ENCODE peak calls at places on chromosomes 7 and 10, in nine cellular contexts. One of them, this sample, is unnamed.

GRCh38 chr10:133326745-133327650 is 9.7 kb downstream of the CALY start:
- DNase-seq in heart right ventricle: no peak
- DNase-seq in T-helper 2 cell: no peak
- DNase-seq in endodermal cell: no peak
- DNase-seq in NCI-H524: no peak
- DNase-seq in HT-29: no peak
- DNase-seq in RCC 7860: peak
- DNase-seq in germinal center: no peak
- DNase-seq in Peyer's patch: no peak
- DNase-seq in this sample: no peak

GRCh38 chr10:69092959-69093850 is 5.3 kb downstream of the SRGN start:
- DNase-seq in heart right ventricle: peak
- DNase-seq in T-helper 2 cell: peak
- DNase-seq in endodermal cell: peak
- DNase-seq in NCI-H524: peak
- DNase-seq in HT-29: peak
- DNase-seq in RCC 7860: peak
- DNase-seq in germinal center: peak
- DNase-seq in Peyer's patch: peak
- DNase-seq in this sample: peak

GRCh38 chr7:150415161-150416160 is 35.0 kb upstream of the GIMAP8 start:
- DNase-seq in heart right ventricle: no peak
- DNase-seq in T-helper 2 cell: no peak
- DNase-seq in endodermal cell: peak
- DNase-seq in NCI-H524: no peak
- DNase-seq in HT-29: no peak
- DNase-seq in RCC 7860: no peak
- DNase-seq in germinal center: no peak
- DNase-seq in Peyer's patch: no peak
- DNase-seq in this sample: no peak

GRCh38 chr10:11546581-11546980 is 64.9 kb downstream of the USP6NL start:
- DNase-seq in heart right ventricle: no peak
- DNase-seq in T-helper 2 cell: no peak
- DNase-seq in endodermal cell: no peak
- DNase-seq in NCI-H524: no peak
- DNase-seq in HT-29: peak
- DNase-seq in RCC 7860: no peak
- DNase-seq in germinal center: no peak
- DNase-seq in Peyer's patch: no peak
- DNase-seq in this sample: no peak

GRCh38 chr7:21568762-21569161 is 25.9 kb downstream of the DNAH11 start:
- DNase-seq in heart right ventricle: no peak
- DNase-seq in T-helper 2 cell: no peak
- DNase-seq in endodermal cell: no peak
- DNase-seq in NCI-H524: no peak
- DNase-seq in HT-29: peak
- DNase-seq in RCC 7860: no peak
- DNase-seq in germinal center: no peak
- DNase-seq in Peyer's patch: no peak
- DNase-seq in this sample: no peak

GRCh38 chr7:142612264-142612881 is 136.9 kb upstream of the PRSS1 start:
- DNase-seq in heart right ventricle: no peak
- DNase-seq in T-helper 2 cell: no peak
- DNase-seq in endodermal cell: no peak
- DNase-seq in NCI-H524: no peak
- DNase-seq in HT-29: no peak
- DNase-seq in RCC 7860: no peak
- DNase-seq in germinal center: no peak
- DNase-seq in Peyer's patch: no peak
- DNase-seq in this sample: no peak

GRCh38 chr10:78852856-78853255 is 215.9 kb upstream of the ZMIZ1 start:
- DNase-seq in heart right ventricle: no peak
- DNase-seq in T-helper 2 cell: no peak
- DNase-seq in endodermal cell: peak
- DNase-seq in NCI-H524: no peak
- DNase-seq in HT-29: peak
- DNase-seq in RCC 7860: no peak
- DNase-seq in germinal center: no peak
- DNase-seq in Peyer's patch: peak
- DNase-seq in this sample: peak

GRCh38 chr10:128751284-128751683 is 625.1 kb upstream of the MKI67 start:
- DNase-seq in heart right ventricle: no peak
- DNase-seq in T-helper 2 cell: no peak
- DNase-seq in endodermal cell: no peak
- DNase-seq in NCI-H524: no peak
- DNase-seq in HT-29: no peak
- DNase-seq in RCC 7860: peak
- DNase-seq in germinal center: no peak
- DNase-seq in Peyer's patch: no peak
- DNase-seq in this sample: no peak

GRCh38 chr7:86776136-86776535 is 132.4 kb downstream of the GRM3 start:
- DNase-seq in heart right ventricle: no peak
- DNase-seq in T-helper 2 cell: no peak
- DNase-seq in endodermal cell: no peak
- DNase-seq in NCI-H524: no peak
- DNase-seq in HT-29: no peak
- DNase-seq in RCC 7860: no peak
- DNase-seq in germinal center: no peak
- DNase-seq in Peyer's patch: no peak
- DNase-seq in this sample: no peak

GRCh38 chr10:23373156-23373555 is 28.6 kb upstream of the C10orf67 start:
- DNase-seq in heart right ventricle: no peak
- DNase-seq in T-helper 2 cell: no peak
- DNase-seq in endodermal cell: no peak
- DNase-seq in NCI-H524: no peak
- DNase-seq in HT-29: no peak
- DNase-seq in RCC 7860: no peak
- DNase-seq in germinal center: no peak
- DNase-seq in Peyer's patch: no peak
- DNase-seq in this sample: no peak

GRCh38 chr7:937851-938484 is 16.5 kb downstream of the ADAP1 start:
- DNase-seq in heart right ventricle: peak
- DNase-seq in T-helper 2 cell: no peak
- DNase-seq in endodermal cell: no peak
- DNase-seq in NCI-H524: no peak
- DNase-seq in HT-29: no peak
- DNase-seq in RCC 7860: no peak
- DNase-seq in germinal center: no peak
- DNase-seq in Peyer's patch: peak
- DNase-seq in this sample: no peak

GRCh38 chr10:116707981-116708380 is 34.4 kb downstream of the HSPA12A start:
- DNase-seq in heart right ventricle: no peak
- DNase-seq in T-helper 2 cell: no peak
- DNase-seq in endodermal cell: peak
- DNase-seq in NCI-H524: no peak
- DNase-seq in HT-29: no peak
- DNase-seq in RCC 7860: no peak
- DNase-seq in germinal center: no peak
- DNase-seq in Peyer's patch: no peak
- DNase-seq in this sample: no peak

GRCh38 chr7:124839687-124840086 is 74.1 kb upstream of the GPR37 start:
- DNase-seq in heart right ventricle: no peak
- DNase-seq in T-helper 2 cell: no peak
- DNase-seq in endodermal cell: no peak
- DNase-seq in NCI-H524: no peak
- DNase-seq in HT-29: no peak
- DNase-seq in RCC 7860: no peak
- DNase-seq in germinal center: no peak
- DNase-seq in Peyer's patch: no peak
- DNase-seq in this sample: no peak

GRCh38 chr7:34296663-34297062 is 361.4 kb upstream of the NPSR1 start:
- DNase-seq in heart right ventricle: no peak
- DNase-seq in T-helper 2 cell: no peak
- DNase-seq in endodermal cell: no peak
- DNase-seq in NCI-H524: no peak
- DNase-seq in HT-29: no peak
- DNase-seq in RCC 7860: no peak
- DNase-seq in germinal center: no peak
- DNase-seq in Peyer's patch: no peak
- DNase-seq in this sample: no peak

GRCh38 chr7:27102578-27103442 is at the start of gene HOXA2:
- DNase-seq in heart right ventricle: no peak
- DNase-seq in T-helper 2 cell: no peak
- DNase-seq in endodermal cell: peak
- DNase-seq in NCI-H524: no peak
- DNase-seq in HT-29: peak
- DNase-seq in RCC 7860: peak
- DNase-seq in germinal center: no peak
- DNase-seq in Peyer's patch: peak
- DNase-seq in this sample: no peak

GRCh38 chr10:95289003-95289920 is 1.5 kb downstream of the PDLIM1 start:
- DNase-seq in heart right ventricle: no peak
- DNase-seq in T-helper 2 cell: no peak
- DNase-seq in endodermal cell: peak
- DNase-seq in NCI-H524: no peak
- DNase-seq in HT-29: peak
- DNase-seq in RCC 7860: peak
- DNase-seq in germinal center: no peak
- DNase-seq in Peyer's patch: peak
- DNase-seq in this sample: peak

GRCh38 chr7:151252961-151253691 is 4.6 kb upstream of the SMARCD3 start:
- DNase-seq in heart right ventricle: no peak
- DNase-seq in T-helper 2 cell: no peak
- DNase-seq in endodermal cell: peak
- DNase-seq in NCI-H524: no peak
- DNase-seq in HT-29: no peak
- DNase-seq in RCC 7860: no peak
- DNase-seq in germinal center: no peak
- DNase-seq in Peyer's patch: no peak
- DNase-seq in this sample: no peak

GRCh38 chr10:132702601-132703304 is 83.2 kb downstream of the NKX6-2 start:
- DNase-seq in heart right ventricle: no peak
- DNase-seq in T-helper 2 cell: no peak
- DNase-seq in endodermal cell: peak
- DNase-seq in NCI-H524: no peak
- DNase-seq in HT-29: no peak
- DNase-seq in RCC 7860: no peak
- DNase-seq in germinal center: no peak
- DNase-seq in Peyer's patch: no peak
- DNase-seq in this sample: no peak